ENCODE peak calls at places on chromosomes 4 and X, in nine cellular contexts. U, S, A, B, N, J, G, O and E are unnamed samples.

GRCh38 chrX:119735467-119735866 is 22.9 kb upstream of the SOWAHD start:
- DNase-seq in U (no peak), S (no peak), A (no peak), B (no peak), N (no peak), J (no peak), G (no peak), O (no peak), E (no peak)

GRCh38 chr4:138050601-138051000 is 191.5 kb downstream of the SLC7A11 start:
- DNase-seq in U (no peak), S (no peak), A (no peak), B (peak; percentile 51), N (no peak), J (no peak), G (no peak), O (no peak), E (no peak)

GRCh38 chrX:68249401-68249831 is 183.9 kb downstream of the OPHN1 start:
- DNase-seq in U (no peak), S (no peak), A (peak; percentile 60), B (no peak), N (peak; percentile 32), J (no peak), G (no peak), O (no peak), E (no peak)

GRCh38 chr4:82584921-82585320 is 23.1 kb upstream of the TMEM150C start:
- DNase-seq in U (no peak), S (no peak), A (no peak), B (peak; percentile 32), N (no peak), J (no peak), G (no peak), O (no peak), E (no peak)

GRCh38 chrX:57652705-57653104 is 27.4 kb downstream of the NLRP2B start:
- DNase-seq in U (no peak), S (no peak), A (no peak), B (no peak), N (no peak), J (no peak), G (no peak), O (no peak), E (no peak)

GRCh38 chrX:49001521-49002090 is 458 bp downstream of the GRIPAP1 start:
- DNase-seq in U (peak; percentile 21), S (peak; percentile 43), A (no peak), B (peak; percentile 70), N (no peak), J (peak; percentile 22), G (no peak), O (no peak), E (no peak)

GRCh38 chr4:32985256-32985655 is 2265.1 kb downstream of the PCDH7 start:
- DNase-seq in U (no peak), S (peak; percentile 40), A (no peak), B (no peak), N (no peak), J (no peak), G (no peak), O (no peak), E (no peak)

GRCh38 chr4:20922962-20923361 is 222.7 kb downstream of the PACRGL start:
- DNase-seq in U (no peak), S (no peak), A (no peak), B (no peak), N (no peak), J (no peak), G (no peak), O (no peak), E (no peak)

DNA sequence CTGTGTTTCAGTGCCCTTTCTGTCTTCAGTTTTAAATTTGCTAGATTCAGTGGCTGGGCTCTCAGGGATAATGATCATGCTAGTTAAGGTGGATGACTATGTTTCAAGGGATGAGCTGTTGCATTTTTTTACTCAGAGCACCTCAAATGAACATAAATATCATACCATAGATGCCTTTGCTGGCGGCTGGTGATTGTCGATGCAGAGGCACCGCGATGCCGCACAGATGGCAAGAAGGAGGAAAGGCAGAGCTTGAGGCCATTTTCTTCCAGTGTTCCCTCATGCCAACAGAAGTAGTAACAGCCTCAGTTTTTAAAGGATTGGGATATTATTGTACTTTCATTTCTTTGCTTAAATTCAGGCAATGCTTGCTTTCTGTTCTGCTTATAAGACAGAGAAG is 654.7 kb upstream of the IGFBP7 start:
- DNase-seq in U (no peak), S (no peak), A (no peak), B (no peak), N (no peak), J (no peak), G (no peak), O (no peak), E (no peak)
- H3K4me3 ChIP-seq in U (no peak overlapping the region), S (no peak overlapping the region), A (no peak overlapping the region), B (no peak overlapping the region), N (no peak overlapping the region), J (no peak overlapping the region), G (no peak overlapping the region), O (no peak overlapping the region), E (no peak overlapping the region)

GRCh38 chr4:103292373-103292772 is 94.2 kb upstream of the CENPE start:
- DNase-seq in U (no peak), S (no peak), A (no peak), B (no peak), N (no peak), J (no peak), G (no peak), O (no peak), E (no peak)

DNA sequence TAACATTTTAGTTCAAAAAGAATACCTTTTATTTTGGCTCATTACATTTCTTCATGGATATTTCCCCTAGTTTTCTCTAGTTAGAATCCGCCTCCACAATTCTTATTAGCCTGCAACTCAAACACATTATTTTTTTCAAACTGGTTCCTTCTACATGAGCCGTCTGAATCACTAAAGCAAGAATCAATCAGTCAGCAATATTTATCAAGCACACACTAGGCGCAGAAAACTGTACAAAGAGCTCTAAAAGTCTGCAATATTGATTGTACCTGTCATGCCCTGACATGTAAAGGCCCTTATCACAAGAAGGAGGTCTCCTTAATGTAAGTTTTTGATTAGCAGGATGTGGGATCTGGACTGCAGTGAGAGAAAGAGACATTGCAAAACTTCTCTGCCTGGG is 94.8 kb upstream of the CENPE start:
- DNase-seq in U (no peak), S (no peak), A (no peak), B (no peak), N (no peak), J (no peak), G (no peak), O (no peak), E (no peak)
- H3K27ac ChIP-seq in U (no peak overlapping the region), S (no peak overlapping the region), A (no peak overlapping the region), B (no peak overlapping the region), N (no peak overlapping the region), J (no peak overlapping the region), G (no peak overlapping the region), O (no peak overlapping the region), E (no peak overlapping the region)

DNA sequence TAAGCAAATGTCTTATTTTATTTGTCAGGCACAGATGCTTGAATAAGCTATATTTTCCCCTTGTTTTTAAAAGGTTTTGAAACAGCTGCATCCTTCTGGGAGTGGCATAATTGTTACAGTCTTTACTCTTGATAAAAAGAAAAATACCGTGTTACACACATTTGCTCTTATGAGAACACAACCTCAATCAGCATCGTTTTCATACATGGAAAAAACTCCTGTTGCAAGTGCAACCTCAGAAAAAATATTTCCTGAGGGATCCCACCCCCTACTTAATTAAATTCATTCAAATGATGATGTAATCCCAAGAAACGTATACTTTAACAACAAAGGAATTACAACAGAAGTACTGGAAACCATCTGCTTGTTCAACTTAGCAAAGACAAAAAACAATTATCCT is 58.6 kb downstream of the SMAD1 start:
- DNase-seq in U (no peak), S (peak; percentile 14), A (no peak), B (no peak), N (no peak), J (no peak), G (no peak), O (no peak), E (no peak)
- H3K4me1 ChIP-seq in U (no peaks in the 10 kb centered on the region), S (peaks cover 3% of the 10 kb centered on the region), A (peaks cover 8% of the 10 kb centered on the region), B (peaks cover 24% of the 10 kb centered on the region), N (peaks cover 49% of the 10 kb centered on the region), J (peaks cover 13% of the 10 kb centered on the region), G (peaks cover 9% of the 10 kb centered on the region), O (peaks cover 14% of the 10 kb centered on the region), E (no peaks in the 10 kb centered on the region)

GRCh38 chrX:12138366-12139313 is at the start of gene FRMPD4:
- DNase-seq in U (no peak), S (peak; percentile 1), A (no peak), B (peak; percentile 63), N (no peak), J (no peak), G (peak; percentile 51), O (no peak), E (no peak)
- H3K4me3 ChIP-seq in U (no peak within 1 kb of the TSS), S (peak within 1 kb of the TSS; percentile 49), A (peak within 1 kb of the TSS; percentile 41), B (peak within 1 kb of the TSS; percentile 68), N (peak within 1 kb of the TSS; percentile 60), J (peak within 1 kb of the TSS; percentile 39), G (no peak within 1 kb of the TSS), O (peak within 1 kb of the TSS; percentile 40), E (peak within 1 kb of the TSS; percentile 74)

GRCh38 chr4:176272799-176273198 is 3.8 kb upstream of the ASB5 start:
- DNase-seq in U (no peak), S (no peak), A (no peak), B (no peak), N (no peak), J (no peak), G (no peak), O (no peak), E (no peak)
- H3K27ac ChIP-seq in U (no peak overlapping the region), S (no peak overlapping the region), A (peak overlapping the region; percentile 94), B (no peak overlapping the region), N (no peak overlapping the region), J (no peak overlapping the region), G (no peak overlapping the region), O (no peak overlapping the region), E (no peak overlapping the region)

DNA sequence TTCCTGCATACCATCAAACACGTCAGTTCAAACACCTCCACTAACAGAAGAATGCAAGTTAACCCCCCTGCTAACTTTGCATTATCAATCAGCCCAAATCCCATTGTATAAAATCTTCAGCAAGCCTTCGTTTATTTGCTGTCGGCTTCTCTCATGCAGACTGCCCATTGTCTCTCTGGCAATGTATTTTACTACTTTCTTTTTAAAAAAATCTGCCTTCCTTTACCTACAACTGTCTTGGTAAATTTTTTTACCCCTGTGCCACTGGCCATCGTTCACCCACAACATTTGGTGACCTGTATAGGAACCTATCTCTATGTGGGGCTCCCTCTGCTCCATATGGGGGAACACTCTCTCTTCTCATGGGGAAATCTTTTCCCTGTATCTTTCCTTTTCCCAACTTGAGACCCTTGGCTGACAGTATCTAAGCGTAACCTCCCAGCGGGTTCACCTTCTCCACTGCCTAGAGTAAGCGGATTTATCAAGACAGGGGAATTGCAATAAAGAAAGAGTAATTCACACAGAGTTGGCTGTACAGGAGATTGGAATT is 244.6 kb downstream of the CPXCR1 start:
- DNase-seq in U (no peak), S (no peak), A (no peak), B (peak; percentile 20), N (no peak), J (no peak), G (no peak), O (no peak), E (no peak)
- H3K4me1 ChIP-seq in U (no peaks in the 10 kb centered on the region), S (no peaks in the 10 kb centered on the region), A (no peaks in the 10 kb centered on the region), B (peaks cover 43% of the 10 kb centered on the region), N (no peaks in the 10 kb centered on the region), J (no peaks in the 10 kb centered on the region), G (no peaks in the 10 kb centered on the region), O (no peaks in the 10 kb centered on the region), E (no peaks in the 10 kb centered on the region)

GRCh38 chr4:177444911-177445736 is 2.9 kb upstream of the AGA start:
- DNase-seq in U (peak; percentile 44), S (no peak), A (no peak), B (peak; percentile 64), N (no peak), J (no peak), G (no peak), O (no peak), E (no peak)
- H3K4me3 ChIP-seq in U (no peak overlapping the region), S (no peak overlapping the region), A (no peak overlapping the region), B (peak overlapping the region; percentile 43), N (no peak overlapping the region), J (no peak overlapping the region), G (no peak overlapping the region), O (no peak overlapping the region), E (no peak overlapping the region)

GRCh38 chrX:133120406-133120805 is 23.5 kb upstream of the USP26 start:
- DNase-seq in U (no peak), S (no peak), A (no peak), B (no peak), N (no peak), J (no peak), G (no peak), O (no peak), E (no peak)
- H3K27ac ChIP-seq in U (no peak overlapping the region), S (no peak overlapping the region), A (no peak overlapping the region), B (no peak overlapping the region), N (no peak overlapping the region), J (no peak overlapping the region), G (no peak overlapping the region), O (no peak overlapping the region), E (no peak overlapping the region)